ENCODE peak calls at places on chromosomes 4 and X, in six cellular contexts. Z is Peyer's patch; U is CD8-positive, alpha-beta T cell; W is Caco-2; S is thoracic aorta; F is stomach. V is an unnamed sample.

GRCh38 chr4:170049793-170050192 is 23.6 kb upstream of the MFAP3L start:
- DNase-seq in Z (no peak), U (no peak), W (no peak), S (no peak), F (no peak), V (no peak)

GRCh38 chr4:108540536-108540935 is 79.8 kb upstream of the RPL34 start:
- DNase-seq in Z (no peak), U (no peak), W (no peak), S (no peak), F (no peak), V (no peak)

GRCh38 chr4:80335554-80336358 is at the start of gene CFAP299:
- DNase-seq in Z (peak; percentile 83), U (peak; percentile 34), W (peak; percentile 88), S (peak; percentile 35), F (peak; percentile 71), V (peak; percentile 88)

GRCh38 chr4:143127621-143128020 is 57.1 kb upstream of the USP38 start:
- DNase-seq in Z (no peak), U (no peak), W (no peak), S (no peak), F (no peak), V (no peak)

GRCh38 chrX:30275498-30275897 is 28.6 kb downstream of the MAGEB1 start:
- DNase-seq in Z (no peak), U (no peak), W (no peak), S (no peak), F (no peak), V (no peak)

GRCh38 chr4:139901516-139902327 is 236.1 kb downstream of the MGST2 start:
- DNase-seq in Z (no peak), U (no peak), W (no peak), S (no peak), F (no peak), V (no peak)

GRCh38 chr4:180994722-180995121 is 1248.5 kb upstream of the TENM3 start:
- DNase-seq in Z (no peak), U (no peak), W (no peak), S (no peak), F (no peak), V (no peak)

GRCh38 chr4:52028970-52029369 is 8.8 kb upstream of the LRRC66 start:
- DNase-seq in Z (no peak), U (no peak), W (no peak), S (no peak), F (no peak), V (no peak)

GRCh38 chrX:106286053-106286650 is 118.0 kb downstream of the PWWP3B start:
- DNase-seq in Z (no peak), U (no peak), W (no peak), S (no peak), F (no peak), V (no peak)

GRCh38 chr4:110510955-110511544 is 35.1 kb downstream of the ENPEP start:
- DNase-seq in Z (no peak), U (no peak), W (no peak), S (no peak), F (no peak), V (peak; percentile 77)

GRCh38 chr4:87739494-87739893 is 59.9 kb upstream of the IBSP start:
- DNase-seq in Z (no peak), U (no peak), W (no peak), S (no peak), F (no peak), V (no peak)

GRCh38 chr4:17817027-17817426 is 6.2 kb downstream of the NCAPG start:
- DNase-seq in Z (no peak), U (no peak), W (no peak), S (no peak), F (no peak), V (peak; percentile 46)

GRCh38 chr4:120293341-120293740 is 226.7 kb upstream of the MAD2L1 start:
- DNase-seq in Z (no peak), U (no peak), W (no peak), S (no peak), F (no peak), V (no peak)

GRCh38 chr4:127732623-127733199 is 2.5 kb downstream of the SLC25A31 start:
- DNase-seq in Z (no peak), U (no peak), W (no peak), S (no peak), F (no peak), V (peak; percentile 35)

GRCh38 chrX:50877310-50877709 is 33.2 kb upstream of the BMP15 start:
- DNase-seq in Z (no peak), U (no peak), W (no peak), S (no peak), F (no peak), V (no peak)

GRCh38 chr4:38290360-38290759 is 330.2 kb downstream of the PTTG2 start:
- DNase-seq in Z (no peak), U (no peak), W (no peak), S (no peak), F (no peak), V (no peak)

GRCh38 chrX:146144090-146144489 is 326.5 kb downstream of the SLITRK2 start:
- DNase-seq in Z (no peak), U (no peak), W (no peak), S (no peak), F (no peak), V (no peak)

GRCh38 chrX:149374751-149375150 is 130.4 kb downstream of the IDS start:
- DNase-seq in Z (no peak), U (no peak), W (no peak), S (no peak), F (no peak), V (no peak)

GRCh38 chr4:95572304-95572991 is 23.7 kb upstream of the UNC5C start:
- DNase-seq in Z (no peak), U (no peak), W (no peak), S (no peak), F (peak; percentile 74), V (no peak)

GRCh38 chr4:903066-904046 is 28.8 kb downstream of the GAK start:
- DNase-seq in Z (no peak), U (no peak), W (no peak), S (no peak), F (no peak), V (no peak)

GRCh38 chr4:76962406-76963135 is 13.0 kb downstream of the SEPTIN11 start:
- DNase-seq in Z (no peak), U (no peak), W (no peak), S (no peak), F (no peak), V (no peak)
- TF ChIP-seq CTCF in Z (no peak), U (no peak), W (no peak), S (no peak), F (no peak), V (no peak)

GRCh38 chr4:112453321-112453720 is 62.7 kb downstream of the NEUROG2 start:
- DNase-seq in Z (no peak), U (no peak), W (no peak), S (no peak), F (no peak), V (no peak)
- TF ChIP-seq CTCF in Z (no peak), U (no peak), W (no peak), S (no peak), F (no peak), V (no peak)

GRCh38 chrX:153504445-153505016 is 9.8 kb downstream of the BGN start:
- DNase-seq in Z (no peak), U (no peak), W (no peak), S (no peak), F (no peak), V (peak; percentile 9)
- TF ChIP-seq CTCF in Z (no peak), U (no peak), W (no peak), S (no peak), F (no peak), V (no peak)

GRCh38 chrX:19225906-19226305 is 103.6 kb upstream of the ADGRG2 start:
- DNase-seq in Z (no peak), U (no peak), W (no peak), S (no peak), F (no peak), V (no peak)
- TF ChIP-seq CTCF in Z (no peak), U (no peak), W (no peak), S (no peak), F (no peak), V (no peak)

GRCh38 chr4:6701371-6701770 is 7.7 kb downstream of the S100P start:
- DNase-seq in Z (no peak), U (no peak), W (no peak), S (no peak), F (no peak), V (no peak)

GRCh38 chr4:6705638-6706037 is 4.0 kb downstream of the MRFAP1L1 start:
- DNase-seq in Z (no peak), U (no peak), W (no peak), S (no peak), F (no peak), V (no peak)

GRCh38 chr4:6703786-6704185 is 5.9 kb downstream of the MRFAP1L1 start:
- DNase-seq in Z (no peak), U (no peak), W (no peak), S (no peak), F (no peak), V (no peak)

GRCh38 chr4:6699903-6700302 is 6.2 kb downstream of the S100P start:
- DNase-seq in Z (no peak), U (no peak), W (no peak), S (no peak), F (no peak), V (no peak)

DNA sequence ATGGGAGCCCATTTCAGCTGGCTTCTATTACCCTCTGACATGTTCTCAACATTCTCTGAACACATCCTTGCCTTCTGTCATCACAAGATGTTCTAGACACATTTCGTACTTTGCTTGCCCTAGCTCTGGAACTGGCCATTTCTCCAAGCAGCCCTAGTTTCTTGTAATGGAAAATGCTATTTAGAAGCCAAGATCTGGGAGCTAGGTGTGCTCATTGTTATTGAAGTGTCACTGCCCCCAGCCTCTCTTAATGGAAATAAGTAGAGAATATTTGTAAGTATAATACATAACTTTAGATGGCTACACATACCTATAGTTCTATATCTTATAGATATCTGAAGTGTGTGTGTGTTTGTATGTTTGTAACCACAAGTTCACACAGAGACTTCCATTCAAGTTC is 6.9 kb downstream of the MRFAP1L1 start:
- DNase-seq in Z (no peak), U (no peak), W (no peak), S (no peak), F (no peak), V (no peak)
- TF ChIP-seq CTCF in Z (no peak), U (no peak), W (no peak), S (no peak), F (no peak), V (no peak)

GRCh38 chrX:147570483-147570882 is 341.2 kb upstream of the FMR1 start:
- DNase-seq in Z (no peak), U (no peak), W (no peak), S (no peak), F (no peak), V (no peak)
- TF ChIP-seq CTCF in Z (no peak), U (no peak), W (no peak), S (no peak), F (no peak), V (peak; percentile 18)

GRCh38 chr4:132642196-132642817 is 506.8 kb upstream of the PCDH10 start:
- DNase-seq in Z (no peak), U (no peak), W (peak; percentile 38), S (no peak), F (no peak), V (peak; percentile 85)
- TF ChIP-seq CTCF in Z (peak; percentile 43), U (no peak), W (peak; percentile 68), S (peak; percentile 13), F (peak; percentile 50), V (peak; percentile 98)

GRCh38 chrX:96684339-96685204 is at the start of gene DIAPH2:
- DNase-seq in Z (peak; percentile 85), U (peak; percentile 47), W (peak; percentile 88), S (peak; percentile 32), F (peak; percentile 83), V (peak; percentile 87)
- TF ChIP-seq CTCF in Z (peak; percentile 45), U (no peak), W (no peak), S (peak; percentile 28), F (no peak), V (no peak)

V was measured in OCI-LY7.